ENCODE peak calls at places on chromosomes 2 and 18, in five cellular contexts. X, C, V, P and H are unnamed samples. For H3K4me1, the result is how much of the 10 kb centered on the place peaks cover.

GRCh38 chr2:224570328-224570993 is 14.7 kb downstream of the CUL3 start:
- ATAC-seq in X (peak), C (no peak), V (no peak), P (no peak), H (no peak)

GRCh38 chr2:157476915-157477709 is 33.2 kb upstream of the CYTIP start:
- ATAC-seq in X (no peak), C (no peak), V (no peak), P (peak), H (no peak)

GRCh38 chr2:228048838-228049490 is 132.5 kb downstream of the SPHKAP start:
- ATAC-seq in X (peak), C (peak), V (peak), P (no peak), H (no peak)

GRCh38 chr18:74632088-74632679 is 34.5 kb downstream of the ZNF407 start:
- ATAC-seq in X (no peak), C (no peak), V (no peak), P (no peak), H (no peak)

GRCh38 chr2:128573116-128573515 is 254.4 kb upstream of the HS6ST1 start:
- ATAC-seq in X (no peak), C (no peak), V (no peak), P (no peak), H (no peak)

GRCh38 chr2:234329202-234329930 is 167.5 kb downstream of the ARL4C start:
- ATAC-seq in X (no peak), C (no peak), V (peak), P (no peak), H (no peak)

GRCh38 chr2:58206785-58207184 is 34.3 kb downstream of the FANCL start:
- ATAC-seq in X (no peak), C (no peak), V (no peak), P (no peak), H (no peak)

GRCh38 chr2:19299522-19299921 is 58.9 kb downstream of the OSR1 start:
- ATAC-seq in X (no peak), C (no peak), V (no peak), P (no peak), H (no peak)

GRCh38 chr2:217911283-217911965 is 91.4 kb downstream of the TNS1 start:
- ATAC-seq in X (no peak), C (peak), V (no peak), P (no peak), H (peak)

GRCh38 chr2:208254118-208254870 is 577 bp downstream of the IDH1 start:
- ATAC-seq in X (peak), C (peak), V (peak), P (peak), H (peak)

GRCh38 chr2:241809383-241810303 is 650 bp downstream of the NEU4 start:
- ATAC-seq in X (peak), C (peak), V (no peak), P (no peak), H (no peak)

GRCh38 chr2:127559454-127559853 is 24.0 kb downstream of the MYO7B start:
- ATAC-seq in X (no peak), C (no peak), V (no peak), P (no peak), H (no peak)

GRCh38 chr18:60684843-60685513 is 312.4 kb upstream of the MC4R start:
- ATAC-seq in X (peak), C (peak), V (no peak), P (no peak), H (no peak)

GRCh38 chr2:46510596-46511177 is 31.3 kb downstream of the TMEM247 start:
- ATAC-seq in X (no peak), C (no peak), V (no peak), P (no peak), H (no peak)

GRCh38 chr2:238784671-238785527 is 63.0 kb upstream of the TWIST2 start:
- ATAC-seq in X (peak), C (peak), V (peak), P (peak), H (peak)

GRCh38 chr2:69742170-69742952 is 427 bp downstream of the ANXA4 start:
- ATAC-seq in X (peak), C (peak), V (no peak), P (peak), H (peak)

GRCh38 chr2:158936978-158937377 is 31.5 kb upstream of the TANC1 start:
- ATAC-seq in X (no peak), C (no peak), V (peak), P (no peak), H (peak)

GRCh38 chr18:63160172-63160995 is 159.2 kb downstream of the BCL2 start:
- ATAC-seq in X (peak), C (no peak), V (no peak), P (no peak), H (no peak)

GRCh38 chr2:197356136-197356535 is 45.6 kb upstream of the ANKRD44 start:
- ATAC-seq in X (peak), C (peak), V (no peak), P (peak), H (no peak)

GRCh38 chr2:62293490-62294212 is 97.7 kb downstream of the B3GNT2 start:
- ATAC-seq in X (peak), C (peak), V (peak), P (no peak), H (peak)

GRCh38 chr18:57589162-57589561 is 2.7 kb upstream of the FECH start:
- ATAC-seq in X (no peak), C (no peak), V (no peak), P (peak), H (no peak)

GRCh38 chr18:63301458-63301857 is 18.1 kb downstream of the BCL2 start:
- ATAC-seq in X (no peak), C (no peak), V (no peak), P (no peak), H (peak)

GRCh38 chr18:51226068-51226467 is 28.6 kb upstream of the MEX3C start:
- ATAC-seq in X (no peak), C (no peak), V (peak), P (no peak), H (no peak)

GRCh38 chr2:134469516-134470115 is 215.7 kb downstream of the MGAT5 start:
- ATAC-seq in X (no peak), C (peak), V (no peak), P (peak), H (no peak)

GRCh38 chr2:67067656-67068055 is 329.5 kb upstream of the ETAA1 start:
- ATAC-seq in X (no peak), C (no peak), V (no peak), P (no peak), H (no peak)

GRCh38 chr2:133951209-133951608 is 302.7 kb upstream of the MGAT5 start:
- ATAC-seq in X (no peak), C (no peak), V (no peak), P (no peak), H (no peak)

GRCh38 chr2:112170495-112170894 is 32.3 kb downstream of the FBLN7 start:
- ATAC-seq in X (no peak), C (no peak), V (no peak), P (no peak), H (no peak)

GRCh38 chr2:105136394-105136793 is 98.5 kb downstream of the MRPS9 start:
- ATAC-seq in X (no peak), C (no peak), V (no peak), P (peak), H (no peak)

GRCh38 chr2:42566837-42567251 is 1.6 kb upstream of the MTA3 start:
- ATAC-seq in X (peak), C (no peak), V (no peak), P (no peak), H (no peak)

DNA sequence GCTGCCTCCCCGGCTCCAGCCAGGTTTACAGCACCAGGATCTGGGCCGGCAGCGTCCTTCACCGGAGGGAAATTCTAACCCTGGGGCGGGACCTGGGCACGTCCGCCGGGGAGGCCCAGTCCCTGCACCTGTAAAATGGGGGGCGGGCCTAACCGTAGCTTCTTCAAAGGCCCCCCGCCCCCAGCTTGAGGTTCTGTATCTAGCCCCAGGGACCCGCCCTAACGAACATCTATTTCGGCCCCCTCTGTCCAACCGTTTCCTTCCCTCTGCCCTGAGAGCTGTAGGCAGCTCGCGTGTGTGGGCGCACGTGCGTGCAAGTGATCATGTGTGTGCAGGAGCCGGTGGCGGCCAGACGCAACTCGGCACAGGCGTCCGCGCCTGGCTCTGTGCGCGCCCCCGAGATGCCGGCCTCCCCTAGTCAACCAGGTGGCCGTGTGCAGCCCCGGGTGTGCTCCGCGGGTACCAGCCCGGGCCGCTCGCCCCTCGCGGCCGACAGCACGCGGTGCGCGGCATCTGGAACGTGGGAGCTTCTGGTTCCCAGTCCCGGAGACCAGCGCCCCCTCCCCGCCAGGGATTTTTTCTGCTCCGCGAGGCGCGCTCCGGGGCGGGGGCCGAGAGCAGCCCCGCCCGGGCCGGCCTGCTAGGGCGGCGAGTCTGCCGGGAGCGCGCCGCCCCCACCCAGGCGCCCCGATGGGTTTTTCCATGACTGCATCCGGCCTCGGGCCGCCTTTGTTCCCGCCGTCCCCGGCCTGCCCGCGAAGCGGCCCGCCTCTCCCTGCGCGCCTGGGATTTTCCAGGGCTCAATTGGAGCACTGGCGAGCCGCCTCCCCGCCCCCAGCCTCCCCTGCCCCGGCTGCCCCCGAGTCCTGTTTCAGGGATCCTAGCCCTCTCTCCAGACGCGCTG is 21.2 kb downstream of the TEX44 start:
- ATAC-seq in X (peak), C (peak), V (peak), P (peak), H (peak)
- TF ChIP-seq EP300 in X (peak), C (peak), V (no peak), P (no peak), H (no peak)

GRCh38 chr2:172253190-172254052 is 150.7 kb upstream of the DLX2 start:
- ATAC-seq in X (no peak), C (peak), V (peak), P (peak), H (peak)
- H3K4me1 ChIP-seq in X (under half), C (under half), V (under half), P (under half), H (under half)

DNA sequence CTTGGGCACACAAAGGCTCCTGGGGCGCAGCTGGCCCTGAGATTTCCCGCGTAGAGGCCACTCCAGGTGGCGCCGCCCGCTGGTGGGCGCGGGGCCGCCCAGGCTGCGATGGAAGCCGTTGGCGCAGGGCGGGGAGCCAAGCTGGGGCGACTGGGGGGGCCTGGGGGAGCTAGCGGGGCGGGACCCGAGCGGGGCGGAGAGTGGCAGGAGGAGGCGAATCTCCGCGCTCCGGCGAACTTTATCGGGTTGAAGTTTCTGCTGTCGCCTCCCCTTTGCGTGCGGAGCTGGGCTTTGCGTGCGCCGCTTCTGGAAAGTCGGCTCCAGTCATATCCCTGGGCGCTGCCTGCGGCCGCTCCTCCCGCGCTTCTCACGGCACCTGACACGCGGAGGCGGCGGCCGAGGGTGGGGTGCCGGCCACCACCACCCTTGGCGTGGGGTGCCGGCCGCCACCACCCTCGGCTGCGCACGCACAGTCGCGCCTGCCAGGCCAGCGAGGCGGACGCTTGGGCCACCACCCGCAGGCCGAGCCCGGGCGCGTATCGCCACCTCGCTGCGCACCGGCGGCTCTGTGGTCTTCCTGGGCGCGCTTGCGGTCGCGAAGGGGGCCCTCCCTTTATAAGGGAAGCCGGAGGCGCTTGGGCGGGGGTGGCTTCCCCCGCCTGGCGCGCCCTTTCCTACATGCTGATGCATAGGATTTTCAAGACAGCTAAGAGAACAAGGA is 919 bp upstream of the CYP1B1 start:
- ATAC-seq in X (peak), C (peak), V (peak), P (no peak), H (peak)
- TF ChIP-seq POLR2AphosphoS5 in X (no peak), C (no peak), V (peak), P (no peak), H (peak)

DNA sequence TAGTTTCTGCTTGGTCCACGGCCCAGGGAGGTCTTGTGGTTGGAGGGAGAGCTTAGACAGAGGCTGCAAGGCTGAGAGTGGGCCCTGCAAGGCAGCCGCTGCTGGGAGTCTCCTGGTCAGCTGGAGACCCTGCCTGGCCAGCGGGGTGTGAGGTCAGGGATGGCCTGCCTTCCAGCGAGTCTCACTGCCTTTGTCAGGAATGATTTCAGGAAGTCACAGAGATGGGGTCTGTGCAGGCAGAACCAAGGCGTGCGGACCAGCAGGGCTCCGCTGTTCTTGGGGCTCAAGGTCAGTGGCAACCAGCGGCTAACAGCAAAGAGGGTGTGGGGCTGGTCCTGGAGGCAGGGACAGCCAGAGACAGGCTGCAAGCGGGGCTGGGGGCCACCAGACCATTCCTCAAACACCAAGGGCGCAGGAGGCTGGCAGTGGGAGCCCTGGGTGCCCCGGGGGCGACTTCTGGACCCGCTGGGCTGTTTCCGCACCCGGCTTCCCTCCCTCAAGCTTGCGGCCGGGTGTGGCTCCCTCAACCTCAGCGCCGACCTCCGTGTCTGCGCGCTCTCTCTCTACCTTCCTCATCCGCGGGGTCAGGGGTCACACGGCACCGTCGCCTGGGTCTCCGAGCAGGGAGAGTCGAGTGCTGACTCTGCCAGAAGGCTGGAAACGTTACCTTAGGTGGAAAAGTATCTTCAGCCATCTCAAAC is 124.5 kb upstream of the CTDP1 start:
- ATAC-seq in X (no peak), C (no peak), V (no peak), P (no peak), H (no peak)
- TF ChIP-seq EP300 in X (no peak), C (no peak), V (no peak), P (no peak), H (no peak)

DNA sequence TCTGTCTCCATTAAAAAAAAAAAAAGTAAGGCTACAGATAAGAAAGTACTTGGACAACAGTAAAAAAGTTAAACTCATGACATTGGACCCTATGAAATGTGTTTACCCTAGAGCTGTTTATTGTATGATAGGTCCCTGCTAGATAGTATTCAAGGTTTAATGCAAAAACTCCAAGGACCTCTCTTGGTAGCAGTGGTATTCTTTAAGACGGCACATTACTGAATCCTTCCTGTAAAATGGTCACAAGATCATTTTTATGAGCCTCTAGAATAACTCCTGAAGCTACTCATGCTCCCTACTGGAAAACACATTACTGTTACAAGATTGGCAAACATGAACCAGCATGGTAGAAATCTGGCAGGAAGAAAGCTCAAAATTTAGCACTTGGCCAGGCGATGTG is 38.8 kb downstream of the GALM start:
- ATAC-seq in X (no peak), C (no peak), V (no peak), P (no peak), H (no peak)
- H3K4me1 ChIP-seq in X (under half), C (under half), V (under half), P (under half), H (under half)

GRCh38 chr2:125572660-125573059 is 1083.3 kb upstream of the GYPC start:
- ATAC-seq in X (no peak), C (no peak), V (no peak), P (no peak), H (no peak)

DNA sequence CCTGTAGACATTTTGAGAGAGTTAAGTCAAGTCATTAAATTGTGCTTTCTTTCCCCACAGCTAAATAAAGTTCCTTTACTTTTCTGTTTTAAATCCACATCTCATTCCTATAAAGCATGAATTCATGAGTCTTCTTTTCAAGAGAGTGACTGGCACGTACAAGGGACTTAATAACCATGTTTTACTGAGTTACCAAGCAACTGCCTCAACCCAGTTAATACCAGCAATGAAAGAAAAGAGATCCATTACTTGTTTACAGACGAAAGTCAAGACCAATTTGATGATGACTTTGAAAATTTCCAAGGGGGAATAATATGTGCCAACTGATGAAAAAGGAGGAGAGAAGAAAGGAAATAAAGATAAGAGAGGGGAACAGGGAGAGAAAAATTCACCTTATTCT is 1082.5 kb upstream of the GYPC start:
- ATAC-seq in X (no peak), C (no peak), V (no peak), P (no peak), H (no peak)
- TF ChIP-seq POLR2AphosphoS5 in X (no peak), C (no peak), V (no peak), P (no peak), H (no peak)